ENCODE peak calls at places on chromosome 3, in five cellular contexts. U is Daoy; F is stimulated activated CD4-positive, alpha-beta T cell treated with anti-CD3 and anti-CD28 coated beads, TNF-alpha, amount 100 ng/mL, for 1 hour; P is NCI-H1930; I is hypothalamus. Y is an unnamed sample.
A peak's percentile ranks its signal among the peaks of the same experiment; 100 is the strongest.

GRCh38 chr3:112774293-112774926 is 72.3 kb downstream of the CD200R1L start:
- DNase-seq in U (peak; percentile 67), P (no peak), F (no peak), I (no peak), Y (no peak)

GRCh38 chr3:30017882-30018281 is 588.5 kb upstream of the TGFBR2 start:
- DNase-seq in F (no peak), U (no peak), I (no peak), P (no peak), Y (no peak)

GRCh38 chr3:64027708-64028107 is 4.4 kb upstream of the PSMD6 start:
- DNase-seq in I (no peak), P (no peak), U (no peak), F (no peak), Y (no peak)

GRCh38 chr3:109127533-109127932 is 9.0 kb upstream of the C3orf85 start:
- DNase-seq in F (no peak), P (no peak), I (no peak), U (no peak), Y (no peak)

GRCh38 chr3:43869491-43869890 is 178.8 kb downstream of the ABHD5 start:
- DNase-seq in I (no peak), U (peak; percentile 35), P (no peak), F (no peak), Y (no peak)

GRCh38 chr3:178741020-178741419 is 204.8 kb downstream of the KCNMB2 start:
- DNase-seq in U (no peak), P (no peak), F (no peak), I (no peak), Y (no peak)

GRCh38 chr3:133825969-133826727 is 20.5 kb downstream of the SRPRB start:
- DNase-seq in U (no peak), I (no peak), F (no peak), P (no peak), Y (no peak)

GRCh38 chr3:38349684-38350359 is 3.2 kb downstream of the XYLB start:
- DNase-seq in P (no peak), U (peak; percentile 29), F (no peak), I (no peak), Y (no peak)

GRCh38 chr3:177306252-177306651 is 109.0 kb upstream of the TBL1XR1 start:
- DNase-seq in F (no peak), U (no peak), I (no peak), P (no peak), Y (no peak)

GRCh38 chr3:195736866-195737490 is 16.2 kb downstream of the MUC20 start:
- DNase-seq in I (no peak), P (no peak), F (no peak), U (no peak), Y (no peak)

GRCh38 chr3:28972921-28973320 is 307.9 kb upstream of the RBMS3 start:
- DNase-seq in I (no peak), P (no peak), U (peak; percentile 18), F (no peak), Y (no peak)

GRCh38 chr3:79406175-79406574 is 361.6 kb downstream of the ROBO1 start:
- DNase-seq in P (no peak), F (no peak), I (no peak), U (no peak), Y (no peak)

GRCh38 chr3:359672-360071 is 163.1 kb downstream of the CHL1 start:
- DNase-seq in U (no peak), I (no peak), F (no peak), P (no peak), Y (no peak)

GRCh38 chr3:140570602-140571001 is 107.3 kb upstream of the TRIM42 start:
- DNase-seq in P (no peak), F (no peak), U (no peak), I (no peak), Y (no peak)

GRCh38 chr3:39176025-39176714 is 16.2 kb downstream of the XIRP1 start:
- DNase-seq in I (no peak), F (no peak), P (no peak), U (no peak), Y (no peak)

GRCh38 chr3:41267975-41268640 is 68.8 kb downstream of the CTNNB1 start:
- DNase-seq in F (no peak), I (no peak), U (peak; percentile 93), P (no peak), Y (no peak)

GRCh38 chr3:122682016-122682374 is 1.4 kb downstream of the PARP14 start:
- DNase-seq in I (no peak), U (no peak), F (no peak), P (no peak), Y (no peak)

GRCh38 chr3:195548046-195548445 is 4.9 kb upstream of the PPP1R2 start:
- DNase-seq in P (no peak), U (no peak), I (no peak), F (no peak), Y (no peak)

GRCh38 chr3:55780913-55781312 is 293.8 kb upstream of the WNT5A start:
- DNase-seq in F (no peak), I (no peak), U (peak; percentile 2), P (no peak), Y (no peak)

GRCh38 chr3:191627064-191627463 is 166.1 kb downstream of the PYDC2 start:
- DNase-seq in F (no peak), U (peak; percentile 41), P (no peak), I (no peak), Y (no peak)

GRCh38 chr3:157263027-157263426 is 103.1 kb upstream of the CCNL1 start:
- DNase-seq in I (no peak), P (no peak), F (no peak), U (no peak), Y (no peak)

GRCh38 chr3:123157598-123158287 is 44.0 kb upstream of the SEC22A start:
- DNase-seq in P (no peak), I (no peak), U (no peak), F (no peak), Y (no peak)

GRCh38 chr3:124282751-124283643 is 291.1 kb upstream of the ROPN1 start:
- DNase-seq in F (no peak), U (peak; percentile 49), P (no peak), I (no peak), Y (no peak)

GRCh38 chr3:148741219-148741618 is 43.5 kb downstream of the AGTR1 start:
- DNase-seq in F (no peak), I (no peak), U (no peak), P (no peak), Y (no peak)

GRCh38 chr3:185555948-185556347 is 3.6 kb upstream of the LIPH start:
- DNase-seq in F (no peak), P (no peak), U (no peak), I (no peak), Y (no peak)

GRCh38 chr3:100725935-100726334 is 16.6 kb downstream of the TFG start:
- DNase-seq in I (no peak), F (no peak), U (no peak), P (no peak), Y (no peak)

GRCh38 chr3:9786825-9787654 is 5.2 kb downstream of the TADA3 start:
- DNase-seq in I (no peak), U (no peak), P (no peak), F (no peak), Y (no peak)

GRCh38 chr3:105844713-105845112 is 24.1 kb downstream of the CBLB start:
- DNase-seq in I (no peak), U (no peak), F (no peak), P (no peak), Y (no peak)

GRCh38 chr3:159187232-159187631 is 385.4 kb downstream of the MFSD1 start:
- DNase-seq in U (no peak), P (no peak), F (no peak), I (no peak), Y (no peak)

GRCh38 chr3:13505147-13506130 is 25.3 kb downstream of the HDAC11 start:
- DNase-seq in F (no peak), I (no peak), U (no peak), P (no peak), Y (no peak)

GRCh38 chr3:37863949-37864822 is 2.5 kb downstream of the CTDSPL start:
- DNase-seq in F (no peak), P (no peak), I (no peak), U (peak; percentile 18), Y (no peak)

GRCh38 chr3:139689122-139689521 is 11.3 kb upstream of the NMNAT3 start:
- DNase-seq in F (no peak), I (no peak), U (no peak), P (peak; percentile 34), Y (no peak)

GRCh38 chr3:133670525-133670995 is 8.8 kb upstream of the TOPBP1 start:
- DNase-seq in F (no peak), I (no peak), U (no peak), P (no peak), Y (no peak)

GRCh38 chr3:73451276-73451973 is 173.3 kb downstream of the PDZRN3 start:
- DNase-seq in U (no peak), I (no peak), F (no peak), P (no peak), Y (no peak)

GRCh38 chr3:27467545-27467944 is 16.6 kb downstream of the SLC4A7 start:
- DNase-seq in I (no peak), P (no peak), F (no peak), U (peak; percentile 4), Y (no peak)

GRCh38 chr3:179806177-179806576 is 153.3 kb downstream of the USP13 start:
- DNase-seq in P (no peak), F (no peak), U (no peak), I (no peak), Y (no peak)